ENCODE peak calls at places on chromosomes 5 and 9, in eight cellular contexts. K, U, H, S, P, E, A and N are unnamed samples. For H3K4me1, the result is how much of the 10 kb centered on the place peaks cover.

GRCh38 chr9:114347675-114348074 is 18.0 kb downstream of the ORM2 start:
- DNase-seq in K (no peak), U (no peak), H (no peak), S (no peak), P (no peak), E (no peak), A (no peak), N (no peak)

GRCh38 chr9:16727452-16728127 is 142.9 kb downstream of the BNC2 start:
- DNase-seq in K (no peak), U (no peak), H (no peak), S (no peak), P (no peak), E (no peak), A (no peak), N (no peak)

GRCh38 chr5:3140117-3140516 is 388.6 kb upstream of the IRX2 start:
- DNase-seq in K (no peak), U (no peak), H (no peak), S (no peak), P (no peak), E (no peak), A (no peak), N (no peak)

GRCh38 chr5:1079961-1080360 is 31.9 kb downstream of the SLC12A7 start:
- DNase-seq in K (no peak), U (no peak), H (no peak), S (no peak), P (no peak), E (no peak), A (no peak), N (no peak)

GRCh38 chr9:130662099-130662926 is 2.1 kb upstream of the PRDM12 start:
- DNase-seq in K (no peak), U (no peak), H (no peak), S (no peak), P (no peak), E (no peak), A (no peak), N (peak)

GRCh38 chr9:114405294-114406034 is 17.7 kb upstream of the AKNA start:
- DNase-seq in K (peak), U (peak), H (peak), S (no peak), P (peak), E (peak), A (peak), N (no peak)

GRCh38 chr9:16721972-16722371 is 148.5 kb downstream of the BNC2 start:
- DNase-seq in K (no peak), U (peak), H (no peak), S (no peak), P (peak), E (peak), A (no peak), N (no peak)

GRCh38 chr5:160237571-160238093 is 8.3 kb downstream of the FABP6 start:
- DNase-seq in K (no peak), U (no peak), H (no peak), S (no peak), P (no peak), E (no peak), A (no peak), N (no peak)

GRCh38 chr5:154858251-154858971 is at the start of gene CNOT8:
- DNase-seq in K (peak), U (peak), H (peak), S (peak), P (peak), E (peak), A (peak), N (peak)

GRCh38 chr5:74130141-74130897 is 504.3 kb downstream of the ARHGEF28 start:
- DNase-seq in K (no peak), U (no peak), H (no peak), S (no peak), P (no peak), E (no peak), A (no peak), N (no peak)

GRCh38 chr9:21102311-21102710 is 24.6 kb upstream of the IFNB1 start:
- DNase-seq in K (no peak), U (peak), H (no peak), S (no peak), P (no peak), E (no peak), A (no peak), N (peak)

GRCh38 chr9:135085830-135086546 is 1.5 kb upstream of the OLFM1 start:
- DNase-seq in K (peak), U (peak), H (peak), S (peak), P (peak), E (peak), A (no peak), N (peak)

GRCh38 chr5:38036765-38037164 is 196.9 kb upstream of the GDNF start:
- DNase-seq in K (no peak), U (no peak), H (no peak), S (no peak), P (no peak), E (no peak), A (no peak), N (no peak)

GRCh38 chr9:78021692-78022091 is 9.9 kb downstream of the GNAQ start:
- DNase-seq in K (no peak), U (no peak), H (no peak), S (no peak), P (no peak), E (peak), A (no peak), N (no peak)

GRCh38 chr9:115396071-115396529 is 278.1 kb upstream of the TNC start:
- DNase-seq in K (no peak), U (peak), H (no peak), S (no peak), P (no peak), E (no peak), A (no peak), N (no peak)

GRCh38 chr5:57845025-57845424 is 362.4 kb upstream of the ACTBL2 start:
- DNase-seq in K (no peak), U (no peak), H (no peak), S (no peak), P (no peak), E (no peak), A (no peak), N (no peak)

DNA sequence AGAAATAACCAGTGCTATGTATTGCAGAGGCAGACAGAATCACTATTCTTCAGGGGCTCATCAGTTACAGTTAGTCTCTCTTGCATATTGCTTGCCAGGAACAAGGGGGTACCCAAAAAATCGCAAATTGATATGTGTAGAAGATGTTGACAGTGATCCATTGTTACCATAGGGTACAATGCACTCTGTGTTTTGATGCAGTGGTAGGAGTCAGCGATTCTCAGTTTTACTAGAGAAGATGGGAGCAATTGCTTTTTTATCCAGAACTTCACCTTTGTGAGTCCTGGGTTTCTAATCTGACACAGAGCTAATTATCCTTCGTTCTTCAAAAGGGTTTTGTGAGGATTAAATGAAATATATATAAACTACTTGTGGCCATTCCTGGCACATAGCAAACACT is 168.8 kb upstream of the NR3C1 start:
- DNase-seq in K (no peak), U (no peak), H (no peak), S (no peak), P (no peak), E (no peak), A (no peak), N (no peak)
- H3K4me1 ChIP-seq in K (under half), U (under half), H (under half), S (under half), P (under half), E (under half), A (under half), N (under half)

GRCh38 chr5:173616577-173617118 is at the start of gene BOD1:
- DNase-seq in K (peak), U (peak), H (peak), S (peak), P (peak), E (peak), A (peak), N (peak)
- TF ChIP-seq CTCF in K (no peak), U (no peak), H (no peak), S (no peak), P (no peak), E (no peak), A (no peak), N (no peak)

GRCh38 chr5:52799983-52800393 is 12.3 kb downstream of the ITGA1 start:
- DNase-seq in K (peak), U (peak), H (peak), S (peak), P (peak), E (peak), A (peak), N (peak)

GRCh38 chr5:52798952-52799351 is 11.2 kb downstream of the ITGA1 start:
- DNase-seq in K (no peak), U (no peak), H (peak), S (no peak), P (no peak), E (no peak), A (no peak), N (no peak)

GRCh38 chr5:52794519-52794918 is 6.8 kb downstream of the ITGA1 start:
- DNase-seq in K (no peak), U (no peak), H (no peak), S (no peak), P (no peak), E (no peak), A (no peak), N (no peak)

GRCh38 chr5:52799358-52799982 is 11.8 kb downstream of the ITGA1 start:
- DNase-seq in K (no peak), U (peak), H (no peak), S (peak), P (peak), E (peak), A (no peak), N (no peak)

DNA sequence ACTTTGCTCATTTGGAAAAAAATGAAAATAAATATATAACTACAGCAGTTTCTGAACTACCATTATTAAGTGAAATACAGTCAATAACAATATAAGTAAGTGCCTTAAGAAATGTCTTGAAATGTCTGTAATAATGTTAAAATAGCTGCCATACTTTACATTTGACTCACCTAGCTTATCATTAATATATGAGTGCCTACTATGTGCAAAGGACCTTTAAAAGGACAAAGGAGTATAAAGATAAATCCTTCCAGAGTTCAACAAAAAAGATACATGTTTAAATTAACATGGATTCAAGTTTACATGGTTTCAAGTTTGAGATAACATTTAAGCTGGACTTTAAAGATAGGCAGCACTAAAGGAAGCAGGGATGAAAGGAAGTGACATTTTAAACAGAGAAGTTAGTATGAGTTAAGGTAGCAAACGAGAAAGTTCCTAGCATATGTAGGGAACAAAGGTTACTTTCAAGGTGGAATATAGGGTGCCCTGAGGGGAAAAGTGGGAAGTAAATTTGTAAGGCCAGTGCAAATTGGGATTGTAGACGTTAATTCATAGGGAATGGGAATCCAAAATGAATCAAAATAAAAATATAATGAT is 8.9 kb downstream of the ITGA1 start:
- DNase-seq in K (no peak), U (no peak), H (no peak), S (no peak), P (no peak), E (no peak), A (no peak), N (no peak)
- H3K27ac ChIP-seq in K (no peak), U (no peak), H (no peak), S (no peak), P (no peak), E (peak), A (no peak), N (no peak)

GRCh38 chr9:23771746-23772145 is 54.3 kb downstream of the ELAVL2 start:
- DNase-seq in K (no peak), U (peak), H (no peak), S (no peak), P (no peak), E (no peak), A (no peak), N (no peak)
- H3K4me1 ChIP-seq in K (under half), U (under half), H (under half), S (under half), P (under half), E (under half), A (under half), N (half or more)